ENCODE peak calls at places on chromosomes 2 and 18, in eight cellular contexts. Z is HepG2, M is psoas muscle, X is A549, C is heart right ventricle, Q is RWPE2, O is body of pancreas, N is HCT116. W is an unnamed sample.

GRCh38 chr18:21998531-21998930 is 170.9 kb upstream of the GATA6 start:
- ATAC-seq in C (peak), Q (no peak), X (no peak), O (no peak), N (no peak), M (no peak), Z (no peak), W (no peak)

GRCh38 chr2:237059155-237059875 is 26.4 kb upstream of the COPS8 start:
- ATAC-seq in X (no peak), Z (no peak), C (no peak), O (no peak), M (no peak), N (no peak), Q (no peak), W (no peak)

GRCh38 chr18:12929477-12930083 is 18.2 kb upstream of the SEH1L start:
- ATAC-seq in Z (no peak), C (no peak), M (no peak), O (no peak), N (no peak), Q (no peak), X (no peak), W (no peak)

GRCh38 chr2:164079258-164079657 is 343.4 kb upstream of the FIGN start:
- ATAC-seq in X (no peak), N (no peak), M (no peak), O (no peak), C (no peak), Z (no peak), Q (no peak), W (no peak)

GRCh38 chr2:170929686-170930050 is 615 bp downstream of the GORASP2 start:
- ATAC-seq in Q (peak), X (peak), Z (peak), O (peak), C (peak), N (peak), M (peak), W (peak)

GRCh38 chr18:72181241-72181764 is 362.8 kb downstream of the CBLN2 start:
- ATAC-seq in Z (no peak), M (no peak), X (no peak), Q (no peak), O (no peak), C (no peak), N (no peak), W (no peak)

GRCh38 chr2:119178811-119179601 is 20.5 kb upstream of the C1QL2 start:
- ATAC-seq in N (no peak), C (peak), Z (no peak), X (no peak), Q (peak), O (peak), M (peak), W (no peak)

GRCh38 chr2:206823178-206823577 is 57.8 kb downstream of the FASTKD2 start:
- ATAC-seq in Q (no peak), O (no peak), C (peak), M (no peak), Z (no peak), X (no peak), N (no peak), W (peak)

GRCh38 chr2:223824301-223824700 is 13.1 kb downstream of the AP1S3 start:
- ATAC-seq in N (no peak), X (no peak), Q (no peak), C (no peak), O (no peak), Z (no peak), M (no peak), W (no peak)

GRCh38 chr18:49170925-49171509 is 220.3 kb upstream of the SMAD7 start:
- ATAC-seq in X (no peak), Z (no peak), Q (no peak), C (peak), M (no peak), O (no peak), N (no peak), W (no peak)

GRCh38 chr2:230779141-230779523 is 66.5 kb downstream of the CAB39 start:
- ATAC-seq in M (no peak), Q (no peak), O (no peak), X (no peak), N (no peak), C (no peak), Z (no peak), W (no peak)

GRCh38 chr2:223909048-223909741 is 35.9 kb downstream of the WDFY1 start:
- ATAC-seq in N (no peak), C (peak), X (peak), O (no peak), Q (no peak), Z (peak), M (peak), W (no peak)

GRCh38 chr2:33599175-33599942 is at the start of gene FAM98A:
- ATAC-seq in O (peak), Z (peak), N (peak), C (peak), M (peak), X (peak), Q (peak), W (peak)

GRCh38 chr2:17254421-17254820 is 263.8 kb downstream of the RAD51AP2 start:
- ATAC-seq in N (no peak), X (no peak), M (no peak), Z (no peak), Q (no peak), O (no peak), C (no peak), W (no peak)

DNA sequence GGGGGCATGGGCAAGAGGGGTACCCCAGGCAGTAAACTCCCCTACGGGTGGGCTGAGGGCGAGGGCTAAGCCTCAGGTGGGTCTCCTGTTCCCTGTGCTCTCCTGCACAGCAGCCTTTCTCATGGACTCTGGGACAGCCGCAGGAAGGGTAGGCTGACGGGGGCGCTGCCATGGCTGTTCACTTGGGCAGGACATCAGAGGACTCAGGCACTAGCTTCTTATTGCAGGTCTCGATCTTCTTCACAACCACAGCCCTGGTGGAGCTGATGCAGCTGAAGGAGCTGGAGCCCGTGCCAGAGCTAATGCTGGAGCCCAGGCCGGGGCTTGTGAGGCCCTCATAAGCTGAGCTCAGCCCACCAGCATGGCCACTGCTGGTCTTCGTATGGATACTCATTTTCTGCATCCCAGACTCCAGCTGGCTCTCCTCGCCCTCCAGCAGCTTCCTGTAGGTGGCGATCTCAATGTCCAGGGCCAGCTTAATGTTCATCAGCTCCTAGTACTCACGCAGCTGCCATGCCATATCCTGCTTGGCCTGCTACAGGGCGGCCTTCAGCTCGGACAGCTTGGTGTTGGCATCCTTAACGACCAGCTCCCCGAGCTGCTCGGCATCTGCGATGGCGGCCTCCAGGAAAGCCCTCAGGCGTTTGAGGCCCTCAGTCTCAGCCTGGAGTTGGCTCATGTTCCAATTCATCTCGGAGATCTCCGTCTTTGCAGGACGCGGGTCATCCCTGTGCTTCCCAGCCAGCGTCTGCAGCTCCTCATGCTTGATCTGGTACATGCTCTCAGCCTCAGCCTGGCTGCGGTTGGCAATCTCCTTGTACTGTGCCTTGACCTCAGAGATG is 359.8 kb upstream of the SETBP1 start:
- ATAC-seq in X (no peak), Z (no peak), Q (no peak), C (no peak), M (no peak), N (no peak), O (no peak), W (no peak)
- TF ChIP-seq CTCF in X (no peak), Z (no peak), Q (no peak), C (no peak), M (no peak), N (no peak), O (no peak), W (no peak)

DNA sequence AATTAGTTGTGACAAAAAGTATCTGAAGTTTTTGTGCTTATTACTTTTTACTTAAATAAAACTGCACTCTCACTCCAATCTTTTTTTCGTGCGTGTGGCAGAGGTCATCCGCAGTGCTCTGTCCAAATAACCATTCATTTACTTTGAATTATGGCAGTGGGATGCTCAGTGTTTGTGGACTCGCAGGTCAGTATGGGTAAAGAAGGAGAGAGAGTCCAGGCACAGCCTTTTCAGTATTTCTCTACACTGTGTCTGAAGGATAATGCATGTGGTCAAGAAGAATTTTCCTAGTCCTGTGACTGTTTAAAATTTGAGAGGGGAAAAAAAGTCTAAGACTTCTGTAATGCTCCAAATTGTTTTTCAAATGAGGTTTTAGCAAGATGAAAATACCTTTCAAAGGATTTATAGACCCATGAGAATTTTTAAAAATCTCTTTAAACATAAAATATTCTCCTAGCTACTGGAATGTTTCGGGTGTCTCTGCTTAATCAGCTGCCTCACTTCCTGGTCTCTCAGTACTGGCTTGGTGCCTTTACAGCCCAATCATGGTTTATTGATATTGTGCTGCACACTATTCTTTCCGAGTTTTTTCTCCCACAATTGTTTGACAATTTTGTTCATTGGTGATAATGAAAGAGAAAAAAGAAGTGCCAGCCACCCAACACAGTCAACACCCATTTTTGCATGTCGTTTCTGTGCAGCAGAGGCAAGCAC is 453.2 kb downstream of the PTPRM start:
- ATAC-seq in C (no peak), Z (no peak), Q (no peak), O (no peak), X (no peak), M (no peak), N (no peak), W (no peak)
- TF ChIP-seq CTCF in C (no peak), Z (no peak), Q (no peak), O (no peak), X (no peak), M (no peak), N (no peak), W (no peak)

GRCh38 chr18:10266236-10266585 is 188.2 kb upstream of the APCDD1 start:
- ATAC-seq in Z (no peak), Q (no peak), M (no peak), C (no peak), X (no peak), O (no peak), N (no peak), W (no peak)
- TF ChIP-seq CTCF in Z (no peak), Q (no peak), M (no peak), C (no peak), X (no peak), O (no peak), N (no peak), W (no peak)

GRCh38 chr2:4937550-4937949 is 754.6 kb upstream of the SOX11 start:
- ATAC-seq in X (no peak), N (no peak), Z (no peak), M (no peak), C (no peak), Q (no peak), O (no peak), W (no peak)
- TF ChIP-seq CTCF in X (no peak), N (no peak), Z (no peak), M (no peak), C (no peak), Q (no peak), O (no peak), W (no peak)

GRCh38 chr2:19762959-19763605 is 138.7 kb downstream of the TTC32 start:
- ATAC-seq in O (peak), N (no peak), M (no peak), Q (no peak), C (no peak), X (no peak), Z (no peak), W (peak)

GRCh38 chr2:19762142-19762541 is 139.6 kb downstream of the TTC32 start:
- ATAC-seq in X (no peak), Z (no peak), O (no peak), C (no peak), N (no peak), Q (no peak), M (no peak), W (no peak)

GRCh38 chr2:19757586-19757985 is 144.2 kb downstream of the TTC32 start:
- ATAC-seq in Q (no peak), M (no peak), Z (no peak), X (no peak), N (no peak), O (no peak), C (no peak), W (no peak)

GRCh38 chr2:19758658-19759057 is 143.1 kb downstream of the TTC32 start:
- ATAC-seq in M (no peak), N (no peak), O (no peak), Z (no peak), X (no peak), Q (no peak), C (no peak), W (no peak)

GRCh38 chr2:19759880-19760279 is 141.9 kb downstream of the TTC32 start:
- ATAC-seq in Q (no peak), Z (no peak), N (no peak), X (no peak), O (no peak), C (no peak), M (peak), W (no peak)
- TF ChIP-seq CTCF in Q (no peak), Z (no peak), N (no peak), X (no peak), O (no peak), C (no peak), M (no peak), W (no peak)